ENCODE peak calls at places on chromosome 11, in seven cellular contexts. One of them, this sample, is unnamed.

GRCh38 chr11:100687630-100688395 is 725 bp downstream of the ARHGAP42 start:
- DNase-seq in SJCRH30: peak
- DNase-seq in dorsolateral prefrontal cortex: peak
- DNase-seq in mesenchymal stem cell: peak
- DNase-seq in neuronal stem cell: peak
- DNase-seq in naive thymus-derived CD4-positive, alpha-beta T cell: no peak
- DNase-seq in choroid plexus epithelial cell: peak
- DNase-seq in this sample: peak

GRCh38 chr11:44377914-44378321 is 68.0 kb upstream of the ALX4 start:
- DNase-seq in mesenchymal stem cell: no peak
- DNase-seq in choroid plexus epithelial cell: no peak
- DNase-seq in SJCRH30: no peak
- DNase-seq in neuronal stem cell: no peak
- DNase-seq in dorsolateral prefrontal cortex: no peak
- DNase-seq in naive thymus-derived CD4-positive, alpha-beta T cell: no peak
- DNase-seq in this sample: no peak

GRCh38 chr11:134502153-134502550 is 90.1 kb upstream of the B3GAT1 start:
- DNase-seq in mesenchymal stem cell: no peak
- DNase-seq in dorsolateral prefrontal cortex: no peak
- DNase-seq in SJCRH30: no peak
- DNase-seq in choroid plexus epithelial cell: no peak
- DNase-seq in neuronal stem cell: no peak
- DNase-seq in naive thymus-derived CD4-positive, alpha-beta T cell: no peak
- DNase-seq in this sample: no peak

GRCh38 chr11:118918686-118919280 is 6.9 kb downstream of the BCL9L start:
- DNase-seq in naive thymus-derived CD4-positive, alpha-beta T cell: no peak
- DNase-seq in dorsolateral prefrontal cortex: no peak
- DNase-seq in neuronal stem cell: no peak
- DNase-seq in SJCRH30: no peak
- DNase-seq in mesenchymal stem cell: no peak
- DNase-seq in choroid plexus epithelial cell: peak
- DNase-seq in this sample: no peak

GRCh38 chr11:122235615-122236014 is 119.6 kb upstream of the BLID start:
- DNase-seq in dorsolateral prefrontal cortex: no peak
- DNase-seq in choroid plexus epithelial cell: peak
- DNase-seq in naive thymus-derived CD4-positive, alpha-beta T cell: no peak
- DNase-seq in neuronal stem cell: no peak
- DNase-seq in mesenchymal stem cell: peak
- DNase-seq in SJCRH30: peak
- DNase-seq in this sample: peak

GRCh38 chr11:13249992-13250391 is 27.6 kb upstream of the BMAL1 start:
- DNase-seq in neuronal stem cell: no peak
- DNase-seq in naive thymus-derived CD4-positive, alpha-beta T cell: no peak
- DNase-seq in SJCRH30: no peak
- DNase-seq in mesenchymal stem cell: peak
- DNase-seq in dorsolateral prefrontal cortex: no peak
- DNase-seq in choroid plexus epithelial cell: peak
- DNase-seq in this sample: no peak

GRCh38 chr11:33869511-33870422 is 22.1 kb downstream of the LMO2 start:
- DNase-seq in choroid plexus epithelial cell: peak
- DNase-seq in neuronal stem cell: no peak
- DNase-seq in mesenchymal stem cell: peak
- DNase-seq in SJCRH30: peak
- DNase-seq in dorsolateral prefrontal cortex: no peak
- DNase-seq in naive thymus-derived CD4-positive, alpha-beta T cell: no peak
- DNase-seq in this sample: no peak

GRCh38 chr11:60951909-60952741 is at the start of gene SLC15A3:
- DNase-seq in dorsolateral prefrontal cortex: peak
- DNase-seq in naive thymus-derived CD4-positive, alpha-beta T cell: peak
- DNase-seq in mesenchymal stem cell: peak
- DNase-seq in neuronal stem cell: no peak
- DNase-seq in choroid plexus epithelial cell: peak
- DNase-seq in SJCRH30: peak
- DNase-seq in this sample: no peak

GRCh38 chr11:114438303-114438702 is 964 bp upstream of the REXO2 start:
- DNase-seq in dorsolateral prefrontal cortex: no peak
- DNase-seq in neuronal stem cell: no peak
- DNase-seq in SJCRH30: no peak
- DNase-seq in naive thymus-derived CD4-positive, alpha-beta T cell: no peak
- DNase-seq in mesenchymal stem cell: peak
- DNase-seq in choroid plexus epithelial cell: peak
- DNase-seq in this sample: no peak

GRCh38 chr11:838441-839279 is 3.7 kb downstream of the POLR2L start:
- DNase-seq in choroid plexus epithelial cell: peak
- DNase-seq in neuronal stem cell: no peak
- DNase-seq in mesenchymal stem cell: peak
- DNase-seq in SJCRH30: no peak
- DNase-seq in naive thymus-derived CD4-positive, alpha-beta T cell: no peak
- DNase-seq in dorsolateral prefrontal cortex: no peak
- DNase-seq in this sample: no peak

GRCh38 chr11:45097721-45098493 is 48.5 kb upstream of the PRDM11 start:
- DNase-seq in dorsolateral prefrontal cortex: no peak
- DNase-seq in neuronal stem cell: peak
- DNase-seq in mesenchymal stem cell: peak
- DNase-seq in SJCRH30: peak
- DNase-seq in naive thymus-derived CD4-positive, alpha-beta T cell: peak
- DNase-seq in choroid plexus epithelial cell: peak
- DNase-seq in this sample: no peak

GRCh38 chr11:79437274-79437980 is 3.4 kb downstream of the TENM4 start:
- DNase-seq in SJCRH30: no peak
- DNase-seq in neuronal stem cell: peak
- DNase-seq in choroid plexus epithelial cell: peak
- DNase-seq in mesenchymal stem cell: peak
- DNase-seq in naive thymus-derived CD4-positive, alpha-beta T cell: no peak
- DNase-seq in dorsolateral prefrontal cortex: no peak
- DNase-seq in this sample: no peak

GRCh38 chr11:10628506-10629236 is 60.2 kb upstream of the LYVE1 start:
- DNase-seq in mesenchymal stem cell: no peak
- DNase-seq in neuronal stem cell: no peak
- DNase-seq in choroid plexus epithelial cell: no peak
- DNase-seq in SJCRH30: no peak
- DNase-seq in dorsolateral prefrontal cortex: no peak
- DNase-seq in naive thymus-derived CD4-positive, alpha-beta T cell: peak
- DNase-seq in this sample: no peak

GRCh38 chr11:104618949-104619348 is 279.3 kb downstream of the CASP12 start:
- DNase-seq in dorsolateral prefrontal cortex: peak
- DNase-seq in SJCRH30: no peak
- DNase-seq in mesenchymal stem cell: no peak
- DNase-seq in naive thymus-derived CD4-positive, alpha-beta T cell: no peak
- DNase-seq in neuronal stem cell: no peak
- DNase-seq in choroid plexus epithelial cell: no peak
- DNase-seq in this sample: no peak

GRCh38 chr11:2271077-2271326 is 614 bp upstream of the ASCL2 start:
- DNase-seq in choroid plexus epithelial cell: no peak
- DNase-seq in neuronal stem cell: no peak
- DNase-seq in mesenchymal stem cell: no peak
- DNase-seq in naive thymus-derived CD4-positive, alpha-beta T cell: no peak
- DNase-seq in SJCRH30: no peak
- DNase-seq in dorsolateral prefrontal cortex: no peak
- DNase-seq in this sample: no peak

GRCh38 chr11:45852712-45853101 is 5.4 kb downstream of the CRY2 start:
- DNase-seq in mesenchymal stem cell: no peak
- DNase-seq in SJCRH30: no peak
- DNase-seq in neuronal stem cell: no peak
- DNase-seq in naive thymus-derived CD4-positive, alpha-beta T cell: no peak
- DNase-seq in choroid plexus epithelial cell: no peak
- DNase-seq in dorsolateral prefrontal cortex: no peak
- DNase-seq in this sample: no peak

GRCh38 chr11:5275369-5276110 is 5.8 kb upstream of the HBE1 start:
- DNase-seq in choroid plexus epithelial cell: no peak
- DNase-seq in neuronal stem cell: no peak
- DNase-seq in naive thymus-derived CD4-positive, alpha-beta T cell: no peak
- DNase-seq in SJCRH30: no peak
- DNase-seq in dorsolateral prefrontal cortex: no peak
- DNase-seq in mesenchymal stem cell: peak
- DNase-seq in this sample: no peak
- H3K4me3 ChIP-seq in choroid plexus epithelial cell: no peak
- H3K4me3 ChIP-seq in neuronal stem cell: no peak
- H3K4me3 ChIP-seq in naive thymus-derived CD4-positive, alpha-beta T cell: no peak
- H3K4me3 ChIP-seq in SJCRH30: no peak
- H3K4me3 ChIP-seq in dorsolateral prefrontal cortex: no peak
- H3K4me3 ChIP-seq in mesenchymal stem cell: no peak
- H3K4me3 ChIP-seq in this sample: no peak

GRCh38 chr11:128055576-128056217 is 531.7 kb downstream of the ETS1 start:
- DNase-seq in choroid plexus epithelial cell: no peak
- DNase-seq in neuronal stem cell: no peak
- DNase-seq in naive thymus-derived CD4-positive, alpha-beta T cell: no peak
- DNase-seq in dorsolateral prefrontal cortex: no peak
- DNase-seq in SJCRH30: no peak
- DNase-seq in mesenchymal stem cell: no peak
- DNase-seq in this sample: no peak

GRCh38 chr11:128058580-128059208 is 528.7 kb downstream of the ETS1 start:
- DNase-seq in mesenchymal stem cell: no peak
- DNase-seq in naive thymus-derived CD4-positive, alpha-beta T cell: no peak
- DNase-seq in dorsolateral prefrontal cortex: no peak
- DNase-seq in SJCRH30: no peak
- DNase-seq in neuronal stem cell: no peak
- DNase-seq in choroid plexus epithelial cell: no peak
- DNase-seq in this sample: no peak

GRCh38 chr11:128052912-128053641 is 534.3 kb downstream of the ETS1 start:
- DNase-seq in dorsolateral prefrontal cortex: no peak
- DNase-seq in choroid plexus epithelial cell: peak
- DNase-seq in SJCRH30: peak
- DNase-seq in mesenchymal stem cell: peak
- DNase-seq in neuronal stem cell: no peak
- DNase-seq in naive thymus-derived CD4-positive, alpha-beta T cell: peak
- DNase-seq in this sample: peak

GRCh38 chr11:128057786-128058395 is 529.5 kb downstream of the ETS1 start:
- DNase-seq in mesenchymal stem cell: no peak
- DNase-seq in neuronal stem cell: no peak
- DNase-seq in naive thymus-derived CD4-positive, alpha-beta T cell: no peak
- DNase-seq in dorsolateral prefrontal cortex: no peak
- DNase-seq in SJCRH30: no peak
- DNase-seq in choroid plexus epithelial cell: no peak
- DNase-seq in this sample: no peak

DNA sequence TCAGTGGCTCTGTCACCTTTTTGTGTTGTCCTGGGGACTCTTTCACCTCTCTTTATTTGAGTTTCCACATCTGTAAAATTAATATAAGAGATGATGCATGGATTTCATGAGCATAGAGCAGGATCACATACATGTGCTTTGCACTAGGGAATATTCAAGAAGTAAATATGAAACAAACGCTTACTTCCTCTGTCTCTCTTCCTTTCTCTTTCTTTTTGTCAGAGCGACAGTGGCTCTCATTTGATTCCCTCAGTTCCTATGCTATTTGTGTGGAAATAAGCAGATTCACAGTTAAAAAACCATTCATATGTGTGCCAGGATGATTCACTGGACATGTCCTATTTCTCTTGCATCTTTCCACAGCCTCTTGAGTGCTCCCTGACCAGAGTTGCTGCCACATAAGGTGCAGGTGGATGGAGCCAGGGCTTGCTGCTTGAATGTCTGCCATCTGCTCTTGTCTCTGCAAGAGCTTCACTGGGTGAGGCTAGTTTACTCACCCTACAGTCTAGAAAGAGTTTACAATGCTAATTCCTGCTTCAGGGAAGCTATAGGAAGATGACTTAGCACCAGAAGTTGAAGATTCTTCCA is 532.9 kb downstream of the ETS1 start:
- DNase-seq in choroid plexus epithelial cell: no peak
- DNase-seq in SJCRH30: no peak
- DNase-seq in mesenchymal stem cell: no peak
- DNase-seq in naive thymus-derived CD4-positive, alpha-beta T cell: no peak
- DNase-seq in dorsolateral prefrontal cortex: no peak
- DNase-seq in neuronal stem cell: no peak
- DNase-seq in this sample: no peak
- H3K4me3 ChIP-seq in choroid plexus epithelial cell: no peak
- H3K4me3 ChIP-seq in SJCRH30: no peak
- H3K4me3 ChIP-seq in mesenchymal stem cell: no peak
- H3K4me3 ChIP-seq in naive thymus-derived CD4-positive, alpha-beta T cell: peak
- H3K4me3 ChIP-seq in dorsolateral prefrontal cortex: no peak
- H3K4me3 ChIP-seq in neuronal stem cell: no peak
- H3K4me3 ChIP-seq in this sample: no peak

GRCh38 chr11:31806944-31807790 is 4.0 kb downstream of the PAX6 start:
- DNase-seq in dorsolateral prefrontal cortex: no peak
- DNase-seq in neuronal stem cell: no peak
- DNase-seq in naive thymus-derived CD4-positive, alpha-beta T cell: no peak
- DNase-seq in SJCRH30: no peak
- DNase-seq in choroid plexus epithelial cell: no peak
- DNase-seq in mesenchymal stem cell: no peak
- DNase-seq in this sample: no peak
- H3K4me3 ChIP-seq in dorsolateral prefrontal cortex: peak
- H3K4me3 ChIP-seq in neuronal stem cell: peak
- H3K4me3 ChIP-seq in naive thymus-derived CD4-positive, alpha-beta T cell: no peak
- H3K4me3 ChIP-seq in SJCRH30: no peak
- H3K4me3 ChIP-seq in choroid plexus epithelial cell: no peak
- H3K4me3 ChIP-seq in mesenchymal stem cell: no peak
- H3K4me3 ChIP-seq in this sample: no peak

GRCh38 chr11:70243912-70244652 is 26.4 kb upstream of the PPFIA1 start:
- DNase-seq in dorsolateral prefrontal cortex: no peak
- DNase-seq in SJCRH30: no peak
- DNase-seq in naive thymus-derived CD4-positive, alpha-beta T cell: no peak
- DNase-seq in mesenchymal stem cell: peak
- DNase-seq in neuronal stem cell: no peak
- DNase-seq in choroid plexus epithelial cell: no peak
- DNase-seq in this sample: no peak
- H3K4me3 ChIP-seq in dorsolateral prefrontal cortex: no peak
- H3K4me3 ChIP-seq in SJCRH30: no peak
- H3K4me3 ChIP-seq in naive thymus-derived CD4-positive, alpha-beta T cell: no peak
- H3K4me3 ChIP-seq in mesenchymal stem cell: peak
- H3K4me3 ChIP-seq in neuronal stem cell: no peak
- H3K4me3 ChIP-seq in choroid plexus epithelial cell: no peak
- H3K4me3 ChIP-seq in this sample: no peak

DNA sequence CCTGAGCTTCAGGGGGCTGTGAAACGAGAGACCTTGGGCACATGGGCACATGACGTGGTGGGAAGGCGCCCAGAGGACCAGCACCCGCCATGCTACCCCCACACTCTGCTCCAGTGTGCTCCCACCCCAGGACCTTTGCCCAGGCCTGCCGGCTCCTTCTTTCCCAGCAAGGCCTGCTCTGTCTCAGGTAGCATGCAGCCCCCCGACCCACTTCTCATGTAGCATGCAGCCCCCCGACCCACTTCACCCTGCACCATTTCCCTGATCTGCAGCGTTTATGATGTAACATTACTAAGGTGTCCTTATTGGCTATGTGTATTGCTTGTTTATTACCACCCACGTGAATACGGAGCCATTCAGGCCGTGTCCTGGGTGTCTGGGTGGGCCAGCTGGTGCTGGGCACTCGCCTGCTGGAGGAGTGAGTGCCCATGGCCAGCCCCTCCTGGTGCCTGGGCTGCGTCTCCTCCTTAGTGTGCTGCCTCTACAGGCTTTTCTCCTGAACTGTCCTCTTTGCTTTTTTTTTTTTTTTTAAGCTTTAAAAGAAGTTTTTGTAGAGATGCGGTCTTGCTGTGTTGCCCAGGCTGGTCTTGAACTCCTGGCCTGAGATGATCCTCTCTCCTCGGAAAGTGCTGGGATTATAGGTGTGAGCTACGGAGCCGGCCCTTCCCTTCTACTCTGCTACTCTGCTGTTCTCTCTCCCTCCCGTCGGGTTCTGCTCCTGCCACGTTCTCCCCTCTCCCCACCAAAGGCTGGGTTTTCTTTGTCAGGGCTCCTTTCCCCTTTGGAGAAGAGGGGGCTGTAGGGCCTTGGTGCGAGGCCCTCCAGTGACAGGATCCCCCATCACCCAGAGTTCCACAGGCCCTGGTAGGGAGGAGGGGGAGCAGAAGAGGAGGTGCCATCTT is 29.4 kb downstream of the LRP5 start:
- DNase-seq in neuronal stem cell: no peak
- DNase-seq in dorsolateral prefrontal cortex: no peak
- DNase-seq in choroid plexus epithelial cell: no peak
- DNase-seq in mesenchymal stem cell: peak
- DNase-seq in SJCRH30: no peak
- DNase-seq in naive thymus-derived CD4-positive, alpha-beta T cell: no peak
- DNase-seq in this sample: no peak
- H3K4me3 ChIP-seq in neuronal stem cell: no peak
- H3K4me3 ChIP-seq in dorsolateral prefrontal cortex: no peak
- H3K4me3 ChIP-seq in choroid plexus epithelial cell: no peak
- H3K4me3 ChIP-seq in mesenchymal stem cell: no peak
- H3K4me3 ChIP-seq in SJCRH30: no peak
- H3K4me3 ChIP-seq in naive thymus-derived CD4-positive, alpha-beta T cell: no peak
- H3K4me3 ChIP-seq in this sample: no peak